ENCODE peak calls at places on chromosomes 11 and 22, in four cellular contexts. One of them, this sample, is unnamed.

GRCh38 chr11:1054143-1055108 is 17.9 kb upstream of the MUC6 start:
- DNase-seq in IMR-90: no peak
- DNase-seq in thyroid gland: no peak
- DNase-seq in uterus: no peak
- DNase-seq in this sample: no peak

GRCh38 chr22:32695451-32695891 is 106.0 kb upstream of the TIMP3 start:
- DNase-seq in IMR-90: peak; percentile 95
- DNase-seq in thyroid gland: no peak
- DNase-seq in uterus: no peak
- DNase-seq in this sample: no peak

GRCh38 chr11:130831506-130832385 is 84.5 kb downstream of the SNX19 start:
- DNase-seq in IMR-90: peak; percentile 22
- DNase-seq in thyroid gland: no peak
- DNase-seq in uterus: no peak
- DNase-seq in this sample: no peak

GRCh38 chr11:131682373-131683015 is 312.1 kb downstream of the NTM start:
- DNase-seq in IMR-90: no peak
- DNase-seq in thyroid gland: no peak
- DNase-seq in uterus: no peak
- DNase-seq in this sample: no peak

GRCh38 chr11:65429724-65430405 is 7.3 kb downstream of the NEAT1 start:
- DNase-seq in IMR-90: peak; percentile 80
- DNase-seq in thyroid gland: peak; percentile 82
- DNase-seq in uterus: peak; percentile 61
- DNase-seq in this sample: peak; percentile 89

GRCh38 chr11:44319552-44320288 is 9.8 kb upstream of the ALX4 start:
- DNase-seq in IMR-90: no peak
- DNase-seq in thyroid gland: no peak
- DNase-seq in uterus: no peak
- DNase-seq in this sample: no peak

GRCh38 chr11:130785376-130786110 is 130.7 kb downstream of the SNX19 start:
- DNase-seq in IMR-90: peak; percentile 77
- DNase-seq in thyroid gland: no peak
- DNase-seq in uterus: no peak
- DNase-seq in this sample: no peak

GRCh38 chr11:1220941-1221721 is 1.7 kb upstream of the MUC5B start:
- DNase-seq in IMR-90: no peak
- DNase-seq in thyroid gland: no peak
- DNase-seq in uterus: no peak
- DNase-seq in this sample: peak; percentile 37

GRCh38 chr11:28342704-28343103 is 234.5 kb downstream of the METTL15 start:
- DNase-seq in IMR-90: peak; percentile 50
- DNase-seq in thyroid gland: no peak
- DNase-seq in uterus: no peak
- DNase-seq in this sample: no peak

GRCh38 chr22:27965547-27965946 is 46.5 kb upstream of the PITPNB start:
- DNase-seq in IMR-90: peak; percentile 35
- DNase-seq in thyroid gland: no peak
- DNase-seq in uterus: no peak
- DNase-seq in this sample: no peak

GRCh38 chr11:120385690-120386089 is 49.5 kb downstream of the ARHGEF12 start:
- DNase-seq in IMR-90: no peak
- DNase-seq in thyroid gland: no peak
- DNase-seq in uterus: no peak
- DNase-seq in this sample: no peak

GRCh38 chr11:68749061-68749491 is 2.2 kb downstream of the TESMIN start:
- DNase-seq in IMR-90: peak; percentile 4
- DNase-seq in thyroid gland: no peak
- DNase-seq in uterus: no peak
- DNase-seq in this sample: no peak

GRCh38 chr22:43341565-43341964 is 1.6 kb downstream of the SCUBE1 start:
- DNase-seq in IMR-90: no peak
- DNase-seq in thyroid gland: no peak
- DNase-seq in uterus: no peak
- DNase-seq in this sample: no peak

GRCh38 chr22:35546886-35547285 is 6.3 kb downstream of the RASD2 start:
- DNase-seq in IMR-90: no peak
- DNase-seq in thyroid gland: no peak
- DNase-seq in uterus: no peak
- DNase-seq in this sample: no peak

GRCh38 chr11:109490953-109491733 is 69.2 kb downstream of the C11orf87 start:
- DNase-seq in IMR-90: peak; percentile 5
- DNase-seq in thyroid gland: no peak
- DNase-seq in uterus: no peak
- DNase-seq in this sample: no peak

GRCh38 chr11:69120096-69120875 is 35.4 kb upstream of the SMIM38 start:
- DNase-seq in IMR-90: no peak
- DNase-seq in thyroid gland: no peak
- DNase-seq in uterus: no peak
- DNase-seq in this sample: no peak

GRCh38 chr11:45102810-45103621 is 43.4 kb upstream of the PRDM11 start:
- DNase-seq in IMR-90: peak; percentile 88
- DNase-seq in thyroid gland: peak; percentile 43
- DNase-seq in uterus: no peak
- DNase-seq in this sample: peak; percentile 64

GRCh38 chr11:15765530-15765929 is 590.8 kb downstream of the SOX6 start:
- DNase-seq in IMR-90: no peak
- DNase-seq in thyroid gland: no peak
- DNase-seq in uterus: no peak
- DNase-seq in this sample: no peak

GRCh38 chr11:65424200-65425104 is 1.9 kb downstream of the NEAT1 start:
- DNase-seq in IMR-90: peak; percentile 54
- DNase-seq in thyroid gland: peak; percentile 42
- DNase-seq in uterus: peak; percentile 51
- DNase-seq in this sample: peak; percentile 76

GRCh38 chr22:33296941-33297340 is 238.8 kb upstream of the SYN3 start:
- DNase-seq in IMR-90: no peak
- DNase-seq in thyroid gland: no peak
- DNase-seq in uterus: no peak
- DNase-seq in this sample: no peak

GRCh38 chr22:39080993-39081513 is 4.0 kb downstream of the APOBEC3G start:
- DNase-seq in IMR-90: no peak
- DNase-seq in thyroid gland: no peak
- DNase-seq in uterus: no peak
- DNase-seq in this sample: no peak

GRCh38 chr22:39081557-39081956 is 4.5 kb downstream of the APOBEC3G start:
- DNase-seq in IMR-90: no peak
- DNase-seq in thyroid gland: no peak
- DNase-seq in uterus: no peak
- DNase-seq in this sample: no peak

GRCh38 chr22:39080052-39080762 is 3.1 kb downstream of the APOBEC3G start:
- DNase-seq in IMR-90: no peak
- DNase-seq in thyroid gland: no peak
- DNase-seq in uterus: no peak
- DNase-seq in this sample: no peak

GRCh38 chr22:39077513-39077840 is 402 bp downstream of the APOBEC3G start:
- DNase-seq in IMR-90: no peak
- DNase-seq in thyroid gland: no peak
- DNase-seq in uterus: no peak
- DNase-seq in this sample: no peak

GRCh38 chr22:39078329-39078728 is 1.3 kb downstream of the APOBEC3G start:
- DNase-seq in IMR-90: no peak
- DNase-seq in thyroid gland: no peak
- DNase-seq in uterus: no peak
- DNase-seq in this sample: no peak
- H3K27ac ChIP-seq in IMR-90: no peak overlapping the region
- H3K27ac ChIP-seq in thyroid gland: no peak overlapping the region
- H3K27ac ChIP-seq in uterus: no peak overlapping the region
- H3K27ac ChIP-seq in this sample: no peak overlapping the region

DNA sequence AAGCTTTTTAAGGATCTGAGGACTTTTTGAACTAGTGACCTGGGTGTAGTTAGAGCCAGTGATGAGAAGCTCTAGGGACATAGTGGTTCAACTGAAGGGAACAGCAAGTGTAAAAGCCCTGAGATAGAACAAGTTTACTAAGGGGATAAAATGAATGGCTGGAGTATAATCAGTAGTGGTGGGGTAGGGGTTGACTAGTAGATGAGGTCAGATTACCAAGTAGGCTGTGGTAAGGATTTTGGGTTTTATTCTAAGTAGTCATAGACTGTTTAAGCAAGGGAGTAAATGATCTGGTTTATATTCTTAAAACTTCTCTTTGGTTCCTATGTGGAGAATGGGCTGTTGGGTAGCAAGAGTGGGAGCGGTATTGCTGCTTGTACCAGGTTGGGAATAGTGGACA is 15.3 kb downstream of the TRIM44 start:
- DNase-seq in IMR-90: peak; percentile 7
- DNase-seq in thyroid gland: no peak
- DNase-seq in uterus: no peak
- DNase-seq in this sample: no peak
- H3K4me1 ChIP-seq in IMR-90: peaks cover 5% of the 10 kb centered on the region
- H3K4me1 ChIP-seq in thyroid gland: no peaks in the 10 kb centered on the region
- H3K4me1 ChIP-seq in uterus: no peaks in the 10 kb centered on the region
- H3K4me1 ChIP-seq in this sample: peaks cover 35% of the 10 kb centered on the region

GRCh38 chr11:59117774-59118173 is 10.7 kb downstream of the FAM111B start:
- DNase-seq in IMR-90: no peak
- DNase-seq in thyroid gland: no peak
- DNase-seq in uterus: no peak
- DNase-seq in this sample: no peak

GRCh38 chr11:59115556-59115955 is 8.5 kb downstream of the FAM111B start:
- DNase-seq in IMR-90: no peak
- DNase-seq in thyroid gland: no peak
- DNase-seq in uterus: no peak
- DNase-seq in this sample: no peak

GRCh38 chr11:59112494-59112893 is 5.5 kb downstream of the FAM111B start:
- DNase-seq in IMR-90: peak; percentile 39
- DNase-seq in thyroid gland: no peak
- DNase-seq in uterus: no peak
- DNase-seq in this sample: no peak

GRCh38 chr11:59119826-59120225 is 12.8 kb downstream of the FAM111B start:
- DNase-seq in IMR-90: no peak
- DNase-seq in thyroid gland: no peak
- DNase-seq in uterus: no peak
- DNase-seq in this sample: no peak

DNA sequence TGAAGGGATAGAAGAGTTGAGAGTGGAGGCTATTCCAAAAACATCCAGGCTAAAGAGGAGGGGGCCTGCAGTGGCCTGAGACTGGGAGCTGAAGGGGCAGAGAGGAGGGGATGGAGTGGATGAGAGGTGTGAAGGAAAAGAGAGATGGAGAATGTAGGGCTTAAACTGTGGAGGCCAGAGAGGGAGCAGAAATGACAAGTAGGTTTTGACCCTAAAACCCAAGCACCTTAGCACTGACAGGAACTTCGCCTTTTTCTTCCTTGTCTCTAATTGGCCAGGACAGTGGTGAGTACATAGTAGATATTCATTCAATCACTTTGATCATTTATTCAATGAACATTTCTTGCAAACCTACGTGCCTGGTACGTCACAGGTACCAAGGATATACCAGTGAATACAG is 7.3 kb downstream of the FAM111B start:
- DNase-seq in IMR-90: no peak
- DNase-seq in thyroid gland: no peak
- DNase-seq in uterus: no peak
- DNase-seq in this sample: no peak
- TF ChIP-seq POLR2A in IMR-90: no peak
- TF ChIP-seq POLR2A in thyroid gland: no peak
- TF ChIP-seq POLR2A in uterus: no peak
- TF ChIP-seq POLR2A in this sample: no peak

DNA sequence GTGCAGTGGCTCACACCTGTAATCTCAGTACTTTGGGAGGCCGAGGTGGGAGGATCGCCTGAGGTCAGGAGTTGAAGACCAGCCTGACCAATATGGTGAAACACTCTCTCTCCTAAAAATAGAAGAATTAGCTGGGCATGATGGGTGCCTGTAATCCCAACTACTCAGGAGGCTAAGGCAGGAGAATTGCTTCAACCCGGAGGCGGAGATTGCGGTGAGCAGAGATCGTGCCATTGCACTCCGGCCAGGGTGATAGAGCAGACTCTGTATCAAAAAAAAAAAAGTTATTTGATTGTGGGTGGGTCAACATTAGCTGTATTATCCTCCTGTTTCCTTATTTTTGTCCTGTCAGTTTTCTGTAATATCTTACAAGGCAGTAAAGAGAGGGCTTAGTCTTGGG is 11.9 kb upstream of the RFPL1 start:
- DNase-seq in IMR-90: no peak
- DNase-seq in thyroid gland: no peak
- DNase-seq in uterus: no peak
- DNase-seq in this sample: no peak
- H3K27ac ChIP-seq in IMR-90: no peak overlapping the region
- H3K27ac ChIP-seq in thyroid gland: no peak overlapping the region
- H3K27ac ChIP-seq in uterus: no peak overlapping the region
- H3K27ac ChIP-seq in this sample: no peak overlapping the region

DNA sequence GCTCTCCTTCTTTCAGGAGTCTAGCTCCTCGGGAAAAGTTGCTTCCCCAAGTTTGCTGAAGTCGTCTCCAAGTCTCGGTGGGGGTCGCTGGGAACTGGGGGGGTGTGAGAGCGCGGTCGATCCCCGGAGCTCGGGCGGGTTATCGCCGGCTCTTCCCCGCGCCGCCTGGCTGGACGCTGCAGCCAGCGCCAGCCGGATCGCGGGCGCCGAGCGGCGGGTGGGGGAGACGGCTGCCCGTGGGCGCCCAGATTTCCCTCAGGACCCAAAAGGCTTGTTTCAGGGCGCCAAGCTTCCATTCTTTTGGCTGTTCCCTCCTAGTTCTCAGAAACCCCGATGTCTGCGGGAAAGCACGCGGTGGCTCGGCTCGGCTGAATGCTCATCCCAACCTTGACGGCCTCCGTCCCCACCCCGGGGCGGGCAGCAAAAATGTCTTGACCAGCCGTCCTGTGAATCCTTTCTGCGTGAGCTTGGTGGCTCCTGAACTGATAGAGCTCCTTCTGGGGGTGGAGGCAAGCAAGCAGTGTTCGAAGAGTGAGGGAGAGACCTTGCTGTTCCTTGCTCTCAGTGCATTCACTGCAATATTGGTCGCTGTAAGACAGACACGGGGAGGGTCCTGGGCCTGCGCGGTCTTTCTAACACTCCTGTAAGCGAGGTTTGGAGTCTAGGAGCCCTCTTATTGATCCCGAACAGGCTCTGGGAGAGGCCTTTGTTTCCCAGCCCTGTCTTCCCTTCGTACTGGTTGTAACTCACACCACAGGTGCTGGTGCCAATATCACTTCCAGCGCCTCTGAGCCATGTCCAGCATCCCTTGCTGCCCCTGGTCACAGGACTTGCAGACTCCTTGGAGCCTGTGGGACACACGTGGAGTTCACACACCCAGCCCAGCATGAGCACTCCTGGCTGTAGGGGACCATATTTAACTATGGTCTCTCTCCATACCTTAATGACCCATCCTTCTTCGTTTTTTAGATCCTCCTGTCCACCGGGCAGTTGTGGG is 1.8 kb downstream of the ZBTB16 start:
- DNase-seq in IMR-90: no peak
- DNase-seq in thyroid gland: peak; percentile 93
- DNase-seq in uterus: no peak
- DNase-seq in this sample: peak; percentile 76
- H3K4me1 ChIP-seq in IMR-90: peaks cover 1% of the 10 kb centered on the region
- H3K4me1 ChIP-seq in thyroid gland: peaks cover 53% of the 10 kb centered on the region
- H3K4me1 ChIP-seq in uterus: peaks cover 16% of the 10 kb centered on the region
- H3K4me1 ChIP-seq in this sample: peaks cover 62% of the 10 kb centered on the region

This sample was measured in right lobe of liver.